ENCODE peak calls at places on chromosome 6, in five cellular contexts. Z is ascending aorta, E is right lobe of liver, T is keratinocyte, Q is lower lobe of right lung. X is an unnamed sample.

GRCh38 chr6:158787395-158787794 is 31.8 kb downstream of the EZR start:
- DNase-seq in T (no peak), Q (no peak), Z (peak; percentile 54), E (no peak), X (no peak)

GRCh38 chr6:34065470-34066283 is 80.2 kb downstream of the GRM4 start:
- DNase-seq in Z (no peak), Q (no peak), T (no peak), E (no peak), X (no peak)

GRCh38 chr6:134515976-134516375 is 198.1 kb upstream of the SGK1 start:
- DNase-seq in T (no peak), Q (no peak), E (no peak), Z (no peak), X (no peak)

GRCh38 chr6:167768471-167769215 is 58.1 kb upstream of the AFDN start:
- DNase-seq in E (no peak), T (no peak), Z (no peak), Q (peak; percentile 25), X (no peak)

GRCh38 chr6:11785953-11786579 is 7.5 kb upstream of the ADTRP start:
- DNase-seq in E (no peak), T (no peak), Q (no peak), Z (no peak), X (no peak)

GRCh38 chr6:169427856-169428255 is 174.2 kb upstream of the THBS2 start:
- DNase-seq in E (no peak), Z (peak; percentile 62), T (no peak), Q (no peak), X (no peak)

GRCh38 chr6:150729188-150729748 is 129.6 kb downstream of the PLEKHG1 start:
- DNase-seq in Z (no peak), E (no peak), T (no peak), Q (no peak), X (no peak)

GRCh38 chr6:12229332-12229731 is 60.8 kb upstream of the EDN1 start:
- DNase-seq in Z (no peak), Q (no peak), E (no peak), T (no peak), X (no peak)

GRCh38 chr6:116221067-116221466 is 32.8 kb downstream of the TSPYL4 start:
- DNase-seq in E (no peak), T (no peak), Q (no peak), Z (no peak), X (no peak)

DNA sequence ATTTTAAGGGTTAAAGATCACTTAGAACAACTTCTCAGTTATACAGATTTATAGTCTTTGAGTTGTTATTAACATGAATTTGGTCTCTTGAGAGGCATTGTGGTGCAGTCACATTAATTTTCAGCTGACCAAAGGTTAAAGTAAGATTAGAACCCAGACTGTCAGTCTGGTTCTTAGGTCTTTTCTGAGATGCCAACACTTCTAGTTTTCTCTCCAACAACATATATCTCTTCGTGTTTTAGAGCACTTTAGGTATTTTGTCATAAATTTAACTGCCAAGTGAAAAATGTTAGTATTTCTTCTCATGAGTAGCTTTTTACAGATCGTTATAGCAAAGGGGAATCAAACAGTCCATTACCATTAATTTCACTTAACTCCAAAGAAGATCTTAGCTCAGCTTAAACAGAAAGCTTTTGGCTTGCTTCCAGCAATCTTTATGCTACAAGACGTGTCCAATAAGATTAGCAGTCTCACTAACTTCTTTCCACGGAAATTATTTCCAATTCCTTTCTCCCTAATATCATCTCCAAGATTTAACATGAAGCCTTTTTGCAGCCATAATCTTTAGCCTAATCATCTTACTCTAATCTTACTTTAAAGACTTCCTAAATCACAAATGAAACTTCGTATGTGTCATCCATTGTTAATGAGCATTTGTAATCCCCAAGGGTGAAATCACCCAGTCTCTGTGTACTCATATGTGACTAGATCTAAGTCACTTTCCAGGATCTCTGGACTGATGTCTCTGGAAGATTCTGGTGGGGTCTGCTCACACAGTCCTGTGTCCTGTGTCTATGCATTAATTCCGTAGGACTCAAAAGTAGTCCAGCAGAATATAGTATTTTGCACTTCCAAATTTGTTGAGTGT is 38.7 kb downstream of the MOXD1 start:
- DNase-seq in T (no peak), E (no peak), Z (no peak), Q (no peak), X (no peak)
- H3K27ac ChIP-seq in T (no peak overlapping the region), E (no peak overlapping the region), Z (no peak overlapping the region), Q (no peak overlapping the region), X (no peak overlapping the region)

DNA sequence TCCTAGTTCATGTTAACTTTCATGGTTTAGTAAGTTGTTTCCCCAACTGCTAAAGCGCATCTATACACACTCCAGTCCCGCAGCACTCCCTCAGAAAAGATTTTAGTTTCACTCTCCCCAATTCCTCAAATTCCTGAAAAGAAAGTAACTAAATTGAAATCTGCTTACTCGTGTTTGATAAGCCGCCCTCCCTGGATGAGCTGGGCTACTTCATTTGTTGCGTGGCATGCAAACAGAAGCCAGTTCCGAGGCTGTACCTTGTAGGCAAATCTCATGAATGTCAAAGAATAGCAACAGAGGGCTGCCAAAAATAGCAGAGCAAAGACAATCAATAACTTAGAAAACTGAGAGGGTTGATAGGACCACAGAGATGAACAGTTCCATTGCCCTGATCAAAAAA is 16.9 kb downstream of the MPC1 start:
- DNase-seq in E (no peak), Z (no peak), T (no peak), Q (no peak), X (no peak)
- H3K27ac ChIP-seq in E (peak overlapping the region; percentile 0), Z (peak overlapping the region; percentile 58), T (no peak overlapping the region), Q (no peak overlapping the region), X (peak overlapping the region; percentile 43)

DNA sequence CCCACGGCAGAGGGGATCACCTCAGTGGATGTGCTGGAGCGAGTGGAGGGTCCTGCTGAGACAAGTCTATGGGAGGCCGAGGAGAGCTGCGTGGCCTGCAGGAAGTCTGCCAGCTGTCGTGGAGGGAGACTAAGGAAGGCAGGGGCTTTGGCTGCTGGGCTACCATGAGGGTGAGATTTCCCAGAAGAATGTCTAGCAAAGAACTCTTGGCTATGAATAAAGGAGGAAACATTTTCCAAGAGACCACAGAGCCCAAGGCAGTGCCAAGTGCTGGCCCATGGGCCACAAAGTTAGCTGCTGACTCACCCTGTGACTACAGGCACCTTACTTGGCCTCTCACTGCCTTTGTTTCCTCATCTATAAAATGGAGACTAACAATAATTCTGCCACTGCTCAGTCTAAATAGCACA is 73.4 kb downstream of the PRDM1 start:
- DNase-seq in T (peak; percentile 79), Q (no peak), E (no peak), Z (no peak), X (no peak)
- H3K27ac ChIP-seq in T (no peak overlapping the region), Q (no peak overlapping the region), E (no peak overlapping the region), Z (no peak overlapping the region), X (no peak overlapping the region)

GRCh38 chr6:16736856-16737255 is 24.4 kb downstream of the ATXN1 start:
- DNase-seq in Z (no peak), E (no peak), T (no peak), Q (no peak), X (no peak)

GRCh38 chr6:16739329-16739801 is 21.9 kb downstream of the ATXN1 start:
- DNase-seq in Z (no peak), T (peak; percentile 97), Q (no peak), E (no peak), X (no peak)

GRCh38 chr6:16735014-16735413 is 26.2 kb downstream of the ATXN1 start:
- DNase-seq in T (no peak), E (no peak), Z (no peak), Q (no peak), X (no peak)

GRCh38 chr6:16737926-16738325 is 23.3 kb downstream of the ATXN1 start:
- DNase-seq in T (no peak), E (no peak), Z (no peak), Q (no peak), X (no peak)

DNA sequence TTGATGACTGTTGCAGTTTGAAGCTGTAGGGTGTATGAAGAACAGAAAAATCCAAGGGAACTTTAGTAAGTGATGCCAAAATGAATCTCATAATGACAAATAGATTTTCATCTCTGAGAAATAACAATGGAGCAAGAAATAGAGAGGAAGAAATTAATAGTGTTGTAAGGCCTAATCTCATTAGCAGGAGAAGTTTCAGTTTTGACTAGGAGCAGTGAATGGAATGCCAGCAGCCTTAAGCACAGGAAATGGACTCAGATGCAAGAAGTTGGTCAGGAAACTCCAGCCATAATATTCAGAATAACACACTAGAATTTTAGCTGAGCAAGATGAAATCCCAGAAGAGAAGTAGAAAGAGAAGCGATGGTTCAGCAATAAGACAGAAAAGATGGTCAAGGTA is 23.9 kb downstream of the ATXN1 start:
- DNase-seq in T (no peak), E (no peak), Z (no peak), Q (no peak), X (no peak)
- H3K27ac ChIP-seq in T (peak overlapping the region; percentile 45), E (no peak overlapping the region), Z (peak overlapping the region; percentile 57), Q (peak overlapping the region; percentile 48), X (no peak overlapping the region)

GRCh38 chr6:97703661-97704060 is 420.6 kb upstream of the MMS22L start:
- DNase-seq in T (no peak), E (no peak), Q (no peak), Z (no peak), X (no peak)
- H3K27ac ChIP-seq in T (no peak overlapping the region), E (no peak overlapping the region), Q (no peak overlapping the region), Z (no peak overlapping the region), X (no peak overlapping the region)

X was measured in Karpas-422.